ENCODE peak calls at places on chromosomes 7 and 10, in ten cellular contexts. Q is left ventricle myocardium inferior; D is IMR-90; R is GM23338; U is brain microvascular endothelial cell; S is ovary; T is hepatocyte; M is breast epithelium; W is bronchial epithelial cell; B is CD8-positive, alpha-beta T cell. K is an unnamed sample. For H3K36me3, the result is how much of the 10 kb centered on the place peaks cover.

GRCh38 chr7:84613411-84613810 is 418.8 kb upstream of the SEMA3A start:
- DNase-seq in M (no peak), D (no peak), U (no peak), Q (no peak), R (no peak), S (no peak), W (no peak), T (no peak), B (no peak), K (no peak)

GRCh38 chr7:138350701-138351357 is 109.2 kb upstream of the TRIM24 start:
- DNase-seq in M (no peak), B (no peak), U (no peak), D (no peak), R (no peak), T (no peak), Q (no peak), W (no peak), S (no peak), K (no peak)

GRCh38 chr10:1084011-1084950 is 28.1 kb downstream of the WDR37 start:
- DNase-seq in T (no peak), R (no peak), W (no peak), M (no peak), Q (no peak), S (no peak), D (no peak), B (no peak), U (no peak), K (no peak)

GRCh38 chr7:28411876-28412662 is at the start of gene CREB5:
- DNase-seq in W (peak), D (peak), R (peak), M (no peak), S (no peak), U (no peak), T (peak), Q (no peak), B (no peak), K (no peak)

GRCh38 chr7:7517661-7518236 is 17.9 kb downstream of the COL28A1 start:
- DNase-seq in D (no peak), M (no peak), W (no peak), Q (no peak), U (no peak), R (no peak), B (no peak), S (no peak), T (no peak), K (no peak)

GRCh38 chr10:117000580-117000979 is 4.4 kb downstream of the SHTN1 start:
- DNase-seq in M (no peak), Q (no peak), R (peak), U (no peak), B (no peak), D (no peak), W (no peak), S (no peak), T (no peak), K (no peak)

GRCh38 chr7:139583826-139584553 is 60.5 kb downstream of the CLEC2L start:
- DNase-seq in D (no peak), T (no peak), W (no peak), B (no peak), Q (no peak), M (no peak), S (peak), R (no peak), U (no peak), K (no peak)

GRCh38 chr10:119517235-119518141 is 25.0 kb downstream of the RGS10 start:
- DNase-seq in S (no peak), T (no peak), U (peak), M (no peak), D (peak), R (no peak), Q (no peak), W (no peak), B (no peak), K (no peak)

GRCh38 chr10:92593553-92594046 is 670 bp downstream of the KIF11 start:
- DNase-seq in W (no peak), B (no peak), Q (no peak), S (no peak), U (no peak), R (no peak), T (no peak), D (no peak), M (no peak), K (no peak)

GRCh38 chr7:68381731-68382130 is 1216.5 kb upstream of the AUTS2 start:
- DNase-seq in W (no peak), B (no peak), T (no peak), Q (no peak), M (no peak), U (no peak), D (no peak), S (no peak), R (no peak), K (no peak)

GRCh38 chr10:126459878-126460481 is 71.7 kb upstream of the ADAM12 start:
- DNase-seq in U (peak), S (no peak), D (peak), M (no peak), Q (no peak), B (no peak), W (peak), T (peak), R (no peak), K (no peak)

GRCh38 chr7:91248996-91249395 is 15.2 kb upstream of the FZD1 start:
- DNase-seq in B (no peak), U (no peak), W (no peak), R (peak), D (peak), M (no peak), Q (no peak), S (no peak), T (no peak), K (no peak)

GRCh38 chr10:128063736-128064614 is 62.2 kb downstream of the MKI67 start:
- DNase-seq in W (peak), M (no peak), U (no peak), S (no peak), R (peak), Q (no peak), T (no peak), D (no peak), B (no peak), K (no peak)

GRCh38 chr10:9305018-9305655 is 1250.6 kb downstream of the GATA3 start:
- DNase-seq in W (peak), Q (no peak), M (no peak), U (no peak), T (peak), R (peak), D (peak), S (no peak), B (no peak), K (no peak)

GRCh38 chr7:94115316-94115715 is 111.2 kb upstream of the BET1 start:
- DNase-seq in Q (no peak), R (no peak), U (peak), S (no peak), M (no peak), T (no peak), W (peak), B (no peak), D (peak), K (no peak)

GRCh38 chr7:81845628-81846259 is 75.9 kb upstream of the HGF start:
- DNase-seq in R (no peak), B (no peak), Q (no peak), D (peak), M (no peak), T (peak), W (no peak), S (no peak), U (no peak), K (no peak)

GRCh38 chr7:50803359-50804337 is 21.0 kb upstream of the GRB10 start:
- DNase-seq in M (no peak), D (no peak), W (peak), R (no peak), S (no peak), T (no peak), U (no peak), B (no peak), Q (no peak), K (no peak)

GRCh38 chr7:36844374-36844773 is 120.1 kb upstream of the AOAH start:
- DNase-seq in T (no peak), S (no peak), U (no peak), B (no peak), M (no peak), R (no peak), Q (no peak), D (no peak), W (no peak), K (no peak)

GRCh38 chr7:92245487-92246362 is at the start of the genes ANKIB1 and KRIT1:
- DNase-seq in S (peak), R (peak), U (peak), M (peak), D (peak), B (peak), W (peak), Q (peak), T (peak), K (peak)

GRCh38 chr7:144378651-144379050 is 23.4 kb downstream of the ARHGEF5 start:
- DNase-seq in U (no peak), M (no peak), W (no peak), D (no peak), S (no peak), T (no peak), Q (no peak), R (no peak), B (no peak), K (no peak)

GRCh38 chr10:129784286-129784685 is 179.8 kb downstream of the EBF3 start:
- DNase-seq in W (no peak), Q (no peak), D (no peak), B (no peak), M (no peak), S (no peak), U (no peak), R (no peak), T (no peak), K (no peak)

GRCh38 chr7:117014673-117015133 is 61.4 kb downstream of the ST7 start:
- DNase-seq in Q (peak), U (peak), W (peak), M (no peak), B (no peak), R (peak), S (peak), D (peak), T (peak), K (peak)
- H3K4me3 ChIP-seq in Q (peak), U (no peak), W (peak), M (peak), B (no peak), R (no peak), S (no peak), D (no peak), T (peak), K (no peak)

DNA sequence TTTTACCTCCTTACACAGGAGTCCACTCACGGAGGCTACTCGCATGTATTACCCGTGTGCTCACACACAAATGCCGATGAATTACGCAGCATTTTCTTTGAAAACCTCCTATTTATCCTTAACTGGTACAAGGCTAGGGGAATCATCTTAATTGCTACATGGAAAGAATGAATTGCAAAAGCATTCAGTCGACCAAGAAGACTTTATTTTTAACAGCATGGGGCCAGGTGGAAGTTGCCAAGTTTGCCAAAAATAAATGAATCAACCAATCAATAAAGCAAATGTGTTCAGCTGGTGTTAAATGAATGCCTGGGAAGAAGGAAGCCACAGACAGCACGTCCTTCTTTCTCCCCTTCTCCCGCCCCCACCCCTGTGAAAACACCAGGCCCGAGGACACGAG is 55.8 kb downstream of the CTBP2 start:
- DNase-seq in Q (no peak), B (no peak), M (no peak), R (no peak), W (no peak), T (no peak), S (no peak), U (no peak), D (no peak), K (no peak)
- H3K36me3 ChIP-seq in Q (under half), B (under half), M (under half), R (under half), W (under half), T (under half), S (under half), U (under half), D (under half), K (under half)

GRCh38 chr10:69123306-69123746 is 652 bp upstream of the VPS26A start:
- DNase-seq in B (no peak), W (peak), M (no peak), S (no peak), Q (peak), T (peak), D (peak), U (peak), R (peak), K (peak)
- TF ChIP-seq CTCF in B (no peak), W (no peak), M (no peak), S (no peak), Q (no peak), T (no peak), D (peak), U (peak), R (no peak), K (no peak)

DNA sequence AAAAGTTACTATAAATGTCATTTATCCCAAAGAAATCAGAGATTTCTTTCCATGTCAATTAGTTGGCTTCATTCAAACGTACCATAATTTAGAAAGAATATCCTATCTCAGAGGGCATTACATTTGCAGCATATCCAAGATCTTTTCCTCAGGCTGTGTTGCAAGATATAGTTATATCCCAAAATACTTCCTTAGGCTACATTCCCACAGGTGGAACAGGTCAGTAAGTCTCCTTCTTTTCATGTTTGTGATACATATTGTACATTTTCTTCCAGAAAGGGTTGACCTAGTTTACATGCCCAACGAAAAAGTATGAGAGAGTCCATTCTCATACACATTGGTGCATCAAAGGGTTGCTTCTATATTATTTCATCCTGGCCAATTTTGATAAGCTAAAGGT is 26.9 kb upstream of the VWA2 start:
- DNase-seq in Q (no peak), R (no peak), B (no peak), D (no peak), U (no peak), W (no peak), T (no peak), M (no peak), S (no peak), K (no peak)
- H3K4me3 ChIP-seq in Q (no peak), R (no peak), B (no peak), D (no peak), U (no peak), W (no peak), T (no peak), M (no peak), S (no peak), K (no peak)

DNA sequence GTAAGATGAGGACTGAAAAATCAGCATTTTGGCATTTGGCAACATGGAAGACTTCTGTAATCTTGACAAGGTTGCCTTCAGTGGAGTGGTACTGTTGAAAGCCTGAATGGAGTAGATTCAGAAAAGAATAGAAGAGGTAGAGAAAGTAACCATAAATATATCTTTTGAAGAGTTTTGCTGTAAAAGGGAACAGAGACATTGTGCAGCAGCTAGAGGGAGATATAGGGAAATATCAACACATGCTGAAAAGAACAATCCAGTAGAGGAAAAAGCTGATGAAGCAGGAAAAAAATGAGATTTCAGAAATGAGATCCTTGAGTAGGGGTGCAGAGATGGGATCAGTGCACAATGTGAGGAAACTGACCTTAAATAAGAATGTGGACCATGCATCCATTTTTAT is 60.0 kb downstream of the RAPGEF5 start:
- DNase-seq in W (peak), D (no peak), S (no peak), Q (no peak), U (no peak), R (no peak), B (no peak), T (no peak), M (no peak), K (no peak)
- H3K36me3 ChIP-seq in W (under half), D (under half), S (under half), Q (under half), U (under half), R (under half), B (under half), T (under half), M (under half), K (under half)

GRCh38 chr10:114073787-114074186 is 30.1 kb downstream of the ADRB1 start:
- DNase-seq in R (no peak), M (no peak), S (no peak), T (no peak), U (no peak), W (no peak), D (no peak), B (peak), Q (no peak), K (no peak)

GRCh38 chr10:114075093-114075492 is 31.4 kb downstream of the ADRB1 start:
- DNase-seq in D (no peak), B (no peak), W (no peak), M (no peak), S (no peak), R (no peak), Q (no peak), T (no peak), U (no peak), K (no peak)

GRCh38 chr10:114077347-114077746 is 33.7 kb downstream of the ADRB1 start:
- DNase-seq in R (no peak), S (no peak), M (no peak), U (no peak), T (no peak), Q (no peak), B (no peak), W (no peak), D (no peak), K (no peak)

GRCh38 chr10:114079421-114079820 is 35.8 kb downstream of the ADRB1 start:
- DNase-seq in T (no peak), R (no peak), M (no peak), W (no peak), D (no peak), S (no peak), Q (no peak), B (no peak), U (no peak), K (no peak)

DNA sequence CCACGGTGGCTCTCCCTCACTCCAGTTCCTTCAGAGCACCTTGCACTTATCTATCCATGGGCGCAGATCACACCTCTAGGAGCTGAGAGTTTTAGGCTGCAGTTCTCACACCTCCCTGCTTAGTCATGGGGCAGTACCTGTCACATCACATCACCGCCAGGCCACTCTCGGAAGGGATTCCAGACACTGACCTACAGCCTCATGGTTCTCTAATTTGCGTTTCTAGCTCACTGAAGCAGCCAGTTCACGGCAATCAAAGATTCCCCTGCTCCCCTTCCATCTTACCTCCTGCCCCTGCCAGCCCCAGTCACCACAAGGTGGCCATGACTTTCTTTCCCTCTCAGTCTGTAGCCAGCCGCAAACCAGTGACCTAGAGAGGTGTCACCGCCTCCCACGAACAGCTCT is 34.2 kb downstream of the ADRB1 start:
- DNase-seq in W (no peak), S (no peak), T (no peak), D (no peak), M (no peak), R (peak), U (no peak), Q (no peak), B (no peak), K (no peak)
- TF ChIP-seq CTCF in W (no peak), S (no peak), T (no peak), D (no peak), M (no peak), R (peak), U (peak), Q (peak), B (no peak), K (no peak)

GRCh38 chr7:42869131-42870020 is 42.5 kb downstream of the C7orf25 start:
- DNase-seq in Q (no peak), M (no peak), W (peak), U (peak), D (no peak), R (no peak), T (peak), S (no peak), B (no peak), K (no peak)
- H3K4me3 ChIP-seq in Q (no peak), M (no peak), W (no peak), U (no peak), D (no peak), R (no peak), T (no peak), S (no peak), B (no peak), K (no peak)

DNA sequence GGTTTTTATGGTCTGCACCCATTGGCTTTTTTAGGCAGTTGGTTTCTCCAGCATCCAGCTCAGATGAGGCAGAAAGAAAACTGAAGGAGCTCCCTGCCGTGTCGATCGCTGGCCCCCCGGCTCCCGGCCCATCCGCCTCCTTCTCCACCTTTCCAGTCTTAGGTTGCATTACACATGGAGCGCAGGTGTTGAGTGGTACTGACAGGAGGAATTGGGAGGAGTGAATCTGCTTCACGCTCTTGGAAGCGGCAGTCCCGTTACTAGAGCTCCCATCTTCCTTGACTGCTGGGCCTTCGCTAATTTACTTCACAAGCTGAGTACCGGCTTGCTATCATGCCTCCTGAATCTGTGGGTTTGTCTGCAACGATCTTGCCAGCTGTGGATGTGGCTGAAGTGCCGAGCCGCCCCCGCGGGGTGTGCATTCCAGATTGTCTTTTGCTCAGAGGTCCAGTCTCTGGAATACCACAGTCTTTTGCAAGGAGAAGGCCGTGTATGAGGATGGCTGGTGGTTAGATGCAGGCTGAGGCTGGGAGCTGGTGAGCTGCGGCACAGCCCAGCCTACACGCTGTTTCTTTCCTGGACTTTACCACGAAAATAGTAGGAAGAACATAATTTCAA is 17.1 kb downstream of the IQCE start:
- DNase-seq in M (no peak), R (no peak), D (peak), S (no peak), W (no peak), B (no peak), U (no peak), T (no peak), Q (no peak), K (no peak)
- H3K36me3 ChIP-seq in M (under half), R (under half), D (under half), S (under half), W (under half), B (under half), U (under half), T (under half), Q (under half), K (under half)

DNA sequence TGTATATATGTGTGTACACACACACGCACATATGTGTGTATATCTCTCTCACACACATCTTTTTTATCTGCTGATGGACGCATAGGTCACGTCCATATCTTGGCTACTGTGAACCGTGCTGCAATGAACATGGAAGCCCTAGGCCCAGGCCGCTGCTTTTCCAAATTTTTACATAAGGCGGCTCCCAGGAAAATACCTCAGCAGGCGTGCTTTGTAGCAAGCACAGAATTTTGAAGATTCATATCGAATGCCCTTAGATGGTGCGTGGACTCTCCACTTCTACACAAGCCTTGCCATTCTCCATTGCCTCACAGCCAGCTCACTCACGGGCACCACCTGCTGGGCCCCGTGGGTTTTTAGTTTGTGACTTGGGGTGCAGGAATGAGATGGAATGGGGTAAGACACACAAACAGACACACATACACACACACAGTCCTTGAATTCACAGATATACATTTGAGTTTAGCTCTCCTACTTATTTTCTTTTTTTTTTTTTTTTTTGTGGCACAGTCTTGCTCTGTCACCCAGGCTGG is 57.9 kb upstream of the RNF32 start:
- DNase-seq in U (no peak), D (no peak), W (no peak), R (no peak), M (no peak), Q (no peak), T (no peak), B (no peak), S (no peak), K (no peak)
- TF ChIP-seq CTCF in U (no peak), D (no peak), W (no peak), R (peak), M (no peak), Q (no peak), T (no peak), B (no peak), S (no peak), K (no peak)

GRCh38 chr7:126411821-126412383 is 840.8 kb downstream of the GRM8 start:
- DNase-seq in D (no peak), W (no peak), Q (no peak), R (no peak), U (no peak), B (no peak), T (no peak), S (no peak), M (no peak), K (no peak)
- H3K4me3 ChIP-seq in D (no peak), W (no peak), Q (no peak), R (no peak), U (no peak), B (no peak), T (no peak), S (no peak), M (no peak), K (no peak)

K was measured in colonic mucosa.